ENCODE peak calls at places on chromosomes 7 and 10, in seven cellular contexts. M is heart right ventricle, F is psoas muscle, V is AG04450, C is Panc1, U is adrenal gland, G is A549. Z is an unnamed sample.

GRCh38 chr7:46133076-46133475 is 212.0 kb upstream of the IGFBP3 start:
- DNase-seq in M (no peak), U (no peak), G (no peak), C (no peak), F (no peak), V (no peak), Z (no peak)

GRCh38 chr7:53111061-53111460 is 75.6 kb downstream of the POM121L12 start:
- DNase-seq in M (no peak), V (no peak), U (no peak), C (no peak), F (no peak), G (no peak), Z (no peak)

GRCh38 chr7:82444220-82445049 is 858 bp upstream of the CACNA2D1 start:
- DNase-seq in U (no peak), C (peak; percentile 57), G (peak; percentile 61), V (no peak), F (no peak), M (no peak), Z (peak; percentile 58)

GRCh38 chr7:36128448-36129047 is 24.5 kb upstream of the EEPD1 start:
- DNase-seq in M (peak; percentile 75), U (peak; percentile 85), V (peak; percentile 73), F (peak; percentile 86), C (peak; percentile 89), G (peak; percentile 77), Z (no peak)

GRCh38 chr7:50092579-50093411 is at the start of gene ZPBP:
- DNase-seq in C (peak; percentile 41), M (peak; percentile 16), U (no peak), V (no peak), F (peak; percentile 18), G (no peak), Z (no peak)

GRCh38 chr10:98994030-98994429 is 241.6 kb downstream of the HPSE2 start:
- DNase-seq in V (no peak), G (no peak), C (no peak), F (no peak), U (no peak), M (no peak), Z (no peak)

GRCh38 chr7:95476904-95477594 is 8.7 kb upstream of the ASB4 start:
- DNase-seq in V (peak; percentile 30), F (peak; percentile 42), U (peak; percentile 73), C (no peak), M (no peak), G (peak; percentile 60), Z (peak; percentile 72)

GRCh38 chr10:83706952-83707582 is 432.2 kb upstream of the GHITM start:
- DNase-seq in M (no peak), F (no peak), U (no peak), G (no peak), C (no peak), V (no peak), Z (no peak)

GRCh38 chr7:65832281-65832680 is 40.6 kb upstream of the VKORC1L1 start:
- DNase-seq in F (no peak), G (no peak), C (no peak), V (no peak), U (no peak), M (no peak), Z (no peak)

GRCh38 chr7:101874028-101874427 is 56.6 kb downstream of the CUX1 start:
- DNase-seq in C (no peak), G (no peak), V (no peak), U (no peak), F (no peak), M (no peak), Z (no peak)

GRCh38 chr7:11082552-11083213 is 109.0 kb downstream of the PHF14 start:
- DNase-seq in C (no peak), U (no peak), F (no peak), G (no peak), V (no peak), M (no peak), Z (no peak)

GRCh38 chr10:120979435-120980315 is 128.5 kb downstream of the WDR11 start:
- DNase-seq in M (no peak), V (no peak), U (peak; percentile 78), G (peak; percentile 44), F (no peak), C (no peak), Z (peak; percentile 80)

GRCh38 chr7:86846494-86847190 is 202.9 kb downstream of the GRM3 start:
- DNase-seq in F (no peak), C (no peak), U (no peak), G (no peak), M (no peak), V (no peak), Z (no peak)

GRCh38 chr7:82044497-82045080 is 274.7 kb upstream of the HGF start:
- DNase-seq in M (no peak), G (no peak), C (peak; percentile 54), F (no peak), U (peak; percentile 51), V (no peak), Z (peak; percentile 22)

GRCh38 chr7:35725280-35725680 is 30.3 kb upstream of the HERPUD2 start:
- DNase-seq in V (no peak), F (no peak), M (no peak), U (no peak), C (no peak), G (no peak), Z (no peak)

GRCh38 chr10:78331391-78331922 is 297.8 kb downstream of the RPS24 start:
- DNase-seq in V (no peak), C (no peak), G (no peak), M (peak; percentile 18), U (no peak), F (peak; percentile 27), Z (no peak)

GRCh38 chr7:15389073-15389472 is 172.7 kb downstream of the AGMO start:
- DNase-seq in V (no peak), M (no peak), U (no peak), C (no peak), G (no peak), F (no peak), Z (no peak)
- TF ChIP-seq CTCF in V (peak; percentile 33), M (no peak), U (no peak), C (no peak), G (no peak), F (no peak), Z (peak; percentile 2)

GRCh38 chr10:46301056-46301645 is 14.4 kb downstream of the ANTXRL start:
- DNase-seq in C (no peak), F (no peak), U (no peak), V (no peak), M (no peak), G (no peak), Z (no peak)

GRCh38 chr10:46298346-46299266 is 11.8 kb downstream of the ANTXRL start:
- DNase-seq in V (no peak), F (no peak), C (no peak), U (no peak), G (no peak), M (no peak), Z (no peak)

GRCh38 chr10:46297406-46298204 is 10.8 kb downstream of the ANTXRL start:
- DNase-seq in M (no peak), C (no peak), V (no peak), G (no peak), F (no peak), U (no peak), Z (no peak)

GRCh38 chr10:46299267-46299530 is 12.4 kb downstream of the ANTXRL start:
- DNase-seq in C (no peak), G (no peak), F (no peak), U (no peak), M (no peak), V (no peak), Z (no peak)

GRCh38 chr10:46299531-46300366 is 13.0 kb downstream of the ANTXRL start:
- DNase-seq in F (no peak), C (no peak), V (no peak), G (no peak), U (no peak), M (no peak), Z (peak; percentile 58)
- H3K27ac ChIP-seq in F (no peak overlapping the region), C (no peak overlapping the region), V (no peak overlapping the region), G (no peak overlapping the region), U (no peak overlapping the region), M (no peak overlapping the region), Z (no peak overlapping the region)

GRCh38 chr7:27091936-27092752 is 3.7 kb downstream of the HOXA1 start:
- DNase-seq in F (no peak), M (no peak), C (no peak), U (no peak), G (no peak), V (no peak), Z (no peak)
- TF ChIP-seq CTCF in F (no peak), M (no peak), C (no peak), U (no peak), G (no peak), V (no peak), Z (no peak)

GRCh38 chr10:6019796-6020195 is 42.4 kb downstream of the IL2RA start:
- DNase-seq in G (no peak), M (no peak), U (no peak), V (no peak), C (no peak), F (no peak), Z (no peak)
- H3K27ac ChIP-seq in G (no peak overlapping the region), M (no peak overlapping the region), U (no peak overlapping the region), V (no peak overlapping the region), C (no peak overlapping the region), F (no peak overlapping the region), Z (no peak overlapping the region)

GRCh38 chr7:964401-965231 is 10.1 kb upstream of the ADAP1 start:
- DNase-seq in V (no peak), F (peak; percentile 39), C (no peak), M (peak; percentile 23), G (no peak), U (peak; percentile 87), Z (no peak)
- TF ChIP-seq CTCF in V (peak; percentile 32), F (peak; percentile 24), C (no peak), M (no peak), G (no peak), U (no peak), Z (peak; percentile 9)

DNA sequence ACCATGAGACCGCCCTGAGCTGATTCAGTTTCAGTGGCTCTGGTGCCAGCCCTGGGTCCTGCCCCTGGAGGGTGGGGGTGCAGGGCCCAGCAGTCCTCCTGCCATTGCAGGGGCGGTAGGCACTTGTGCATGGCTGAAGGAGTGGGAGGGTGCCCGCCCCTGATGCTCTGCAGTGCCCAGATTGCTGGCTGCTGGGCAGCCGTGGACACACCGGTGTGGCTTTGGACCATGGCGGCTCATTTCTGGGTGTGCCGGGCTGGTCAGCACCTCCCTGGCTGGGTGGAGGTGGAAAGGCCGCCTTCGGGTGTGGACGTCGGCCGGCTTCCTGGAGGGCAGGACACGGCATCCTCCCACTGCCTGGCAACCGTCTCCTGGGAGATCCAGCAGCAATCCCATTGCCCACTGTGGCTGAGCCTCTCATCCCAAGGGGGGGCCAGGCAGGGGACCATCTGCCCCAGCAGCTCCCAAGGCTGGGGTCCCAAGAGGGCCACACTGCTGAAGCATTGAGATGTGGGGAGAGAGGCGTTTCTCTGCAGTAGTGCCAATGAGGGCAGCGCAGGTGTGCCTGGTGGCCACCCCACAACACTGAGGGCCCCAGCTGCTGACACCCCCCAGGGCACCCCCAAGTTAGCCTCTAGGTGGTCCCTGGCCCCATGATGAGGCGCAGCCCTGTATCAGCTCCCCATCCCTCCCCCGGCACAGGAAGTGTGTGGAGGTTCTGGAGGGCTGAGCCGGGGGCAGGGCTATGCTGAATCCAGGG is 12.9 kb downstream of the TTYH3 start:
- DNase-seq in U (peak; percentile 52), C (no peak), F (no peak), V (no peak), G (no peak), M (no peak), Z (no peak)
- H3K27ac ChIP-seq in U (peak overlapping the region; percentile 45), C (peak overlapping the region; percentile 83), F (no peak overlapping the region), V (no peak overlapping the region), G (peak overlapping the region; percentile 0), M (peak overlapping the region; percentile 35), Z (no peak overlapping the region)

GRCh38 chr7:108252177-108252576 is 122.0 kb upstream of the LAMB4 start:
- DNase-seq in G (no peak), U (no peak), C (no peak), V (no peak), M (no peak), F (no peak), Z (no peak)
- TF ChIP-seq CTCF in G (no peak), U (no peak), C (no peak), V (no peak), M (no peak), F (no peak), Z (no peak)